ENCODE peak calls at places on chromosomes 6 and 20, in five cellular contexts. N, X, Q, V and G are unnamed samples.

GRCh38 chr6:107360476-107360875 is 98.9 kb downstream of the PDSS2 start:
- DNase-seq in X (no peak), V (peak; percentile 61), N (no peak), Q (no peak), G (no peak)

GRCh38 chr6:131979515-131980337 is 28.6 kb upstream of the CCN2 start:
- DNase-seq in N (no peak), V (peak; percentile 84), X (no peak), Q (peak; percentile 82), G (no peak)

GRCh38 chr20:44079968-44080560 is 106.9 kb downstream of the JPH2 start:
- DNase-seq in X (no peak), V (peak; percentile 51), Q (no peak), N (no peak), G (no peak)

GRCh38 chr6:113352029-113352801 is 504.9 kb upstream of the MARCKS start:
- DNase-seq in Q (peak; percentile 70), N (no peak), V (peak; percentile 73), X (no peak), G (no peak)

GRCh38 chr6:148760568-148761531 is 14.0 kb downstream of the UST start:
- DNase-seq in N (peak; percentile 72), V (peak; percentile 96), Q (peak; percentile 54), X (peak; percentile 84), G (peak; percentile 37)

GRCh38 chr6:3797231-3798200 is 46.0 kb upstream of the PXDC1 start:
- DNase-seq in N (no peak), V (peak; percentile 80), X (no peak), Q (no peak), G (no peak)

GRCh38 chr6:42352856-42353564 is 98.7 kb downstream of the TRERF1 start:
- DNase-seq in Q (peak; percentile 75), V (peak; percentile 42), N (no peak), X (no peak), G (no peak)

GRCh38 chr6:105402981-105403935 is at the start of gene PREP:
- DNase-seq in X (peak; percentile 88), N (peak; percentile 84), Q (peak; percentile 85), V (peak; percentile 94), G (peak; percentile 96)

GRCh38 chr20:59526242-59527225 is 77.8 kb upstream of the PHACTR3 start:
- DNase-seq in Q (no peak), N (no peak), X (no peak), V (peak; percentile 2), G (no peak)

GRCh38 chr6:134537146-134537555 is 219.2 kb upstream of the SGK1 start:
- DNase-seq in N (no peak), Q (peak; percentile 98), X (no peak), V (peak; percentile 38), G (no peak)

GRCh38 chr6:37965964-37966676 is 146.6 kb downstream of the ZFAND3 start:
- DNase-seq in V (no peak), N (no peak), X (no peak), Q (peak; percentile 73), G (no peak)

GRCh38 chr6:155530219-155530834 is 74.7 kb upstream of the NOX3 start:
- DNase-seq in V (peak; percentile 68), X (peak; percentile 66), N (no peak), Q (peak; percentile 56), G (peak; percentile 35)

GRCh38 chr20:45950330-45950646 is 15.8 kb downstream of the PCIF1 start:
- DNase-seq in N (no peak), Q (no peak), X (no peak), V (no peak), G (no peak)

GRCh38 chr6:27311806-27312145 is 297 bp downstream of the POM121L2 start:
- DNase-seq in V (no peak), N (no peak), Q (no peak), X (no peak), G (no peak)

GRCh38 chr20:44074252-44075151 is 112.5 kb downstream of the JPH2 start:
- DNase-seq in N (no peak), Q (peak; percentile 23), X (no peak), V (peak; percentile 31), G (no peak)

GRCh38 chr20:42093542-42094440 is 475.6 kb upstream of the CHD6 start:
- DNase-seq in Q (no peak), X (no peak), N (no peak), V (no peak), G (no peak)

GRCh38 chr6:149950423-149950822 is 8.6 kb downstream of the ULBP2 start:
- DNase-seq in Q (no peak), V (no peak), N (no peak), X (no peak), G (no peak)

GRCh38 chr20:50005378-50006020 is 22.7 kb downstream of the SNAI1 start:
- DNase-seq in X (no peak), Q (no peak), V (peak; percentile 69), N (no peak), G (no peak)

GRCh38 chr20:10800288-10800687 is 126.5 kb upstream of the JAG1 start:
- DNase-seq in Q (no peak), V (no peak), X (no peak), N (no peak), G (no peak)

GRCh38 chr6:5190467-5190866 is 70.3 kb downstream of the LYRM4 start:
- DNase-seq in X (no peak), Q (peak; percentile 89), N (no peak), V (peak; percentile 96), G (no peak)

GRCh38 chr6:125114248-125114858 is 39.2 kb upstream of the TPD52L1 start:
- DNase-seq in Q (peak; percentile 74), N (peak; percentile 26), X (peak; percentile 41), V (peak; percentile 75), G (peak; percentile 28)

GRCh38 chr6:28383235-28384142 is 16.1 kb downstream of the ZSCAN12 start:
- DNase-seq in V (peak; percentile 92), Q (peak; percentile 80), X (no peak), N (peak; percentile 87), G (peak; percentile 78)

DNA sequence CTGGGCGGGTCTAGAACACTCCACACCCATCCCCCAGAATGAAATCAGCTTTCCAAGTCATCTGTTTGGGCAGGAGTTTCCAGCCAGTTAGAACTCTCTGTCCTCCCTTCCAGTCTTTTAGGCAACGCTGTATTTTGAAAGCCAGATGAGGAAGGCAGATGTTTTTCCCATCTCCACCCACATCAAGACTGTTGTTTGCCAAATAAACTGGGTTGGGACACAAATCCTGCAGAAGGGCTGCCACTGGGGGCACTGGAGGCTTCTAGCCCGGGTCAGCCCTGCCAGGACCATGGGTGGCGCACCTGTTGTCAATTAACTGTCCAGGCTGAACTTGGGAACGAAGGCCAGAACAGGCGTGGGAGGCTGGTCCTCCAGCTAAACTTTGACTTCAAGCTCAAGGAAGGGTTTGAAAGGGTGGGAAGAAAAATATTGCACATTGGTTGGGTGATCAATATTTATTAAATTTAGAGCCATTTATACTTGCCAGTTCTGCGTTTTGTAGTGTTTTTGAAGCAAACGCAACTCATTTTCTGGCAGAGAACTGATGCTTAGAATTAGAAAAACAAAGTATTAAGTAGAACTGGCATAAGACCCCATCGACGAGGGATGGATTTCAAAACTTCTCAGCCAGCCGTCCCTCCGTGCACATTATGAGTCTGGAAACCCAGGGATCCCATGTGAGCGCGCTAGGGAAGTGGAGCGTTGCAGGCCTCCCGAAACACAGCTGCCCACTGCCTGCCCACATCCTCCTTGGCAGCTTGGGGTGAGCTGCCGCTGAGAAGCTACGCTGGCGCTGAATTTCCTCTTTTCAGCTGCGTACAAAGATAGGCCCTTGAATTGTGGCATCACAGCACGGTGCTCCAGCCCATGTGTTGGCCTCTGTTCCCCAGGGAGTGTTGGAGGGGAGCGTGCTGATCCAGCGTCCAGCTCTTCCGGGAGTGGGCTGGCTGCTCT is 297.4 kb downstream of the QKI start:
- DNase-seq in X (peak; percentile 84), Q (no peak), N (no peak), V (no peak), G (peak; percentile 31)
- TF ChIP-seq CTCF in X (peak; percentile 77), Q (no peak), N (no peak), V (no peak), G (peak; percentile 5)

DNA sequence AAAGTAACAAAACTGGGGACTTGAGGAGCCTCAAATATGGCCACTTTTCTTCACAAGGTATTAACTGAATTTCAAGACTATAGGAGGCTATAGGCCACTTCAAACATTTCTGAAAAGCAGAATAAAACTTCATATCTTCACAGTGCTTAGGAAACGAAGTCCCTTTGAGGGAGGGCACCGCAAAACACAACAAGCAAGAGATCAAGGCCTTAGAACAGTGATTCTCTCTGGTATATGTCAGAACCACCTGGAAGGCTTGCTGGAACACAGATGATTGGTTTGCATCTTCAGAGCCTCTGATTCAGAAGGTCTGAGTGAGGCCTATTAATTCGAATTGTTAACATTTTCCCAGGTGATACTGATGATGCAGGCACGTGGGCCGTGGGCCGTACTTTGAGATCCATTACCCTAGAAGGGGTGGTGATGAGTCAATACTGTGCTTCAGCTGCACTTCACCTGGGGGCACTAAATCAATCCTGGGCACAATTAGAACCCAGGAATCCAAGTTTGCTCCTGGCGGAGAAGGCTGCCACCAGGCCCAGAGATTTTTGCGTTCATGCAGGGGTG is 10.7 kb downstream of the SUN5 start:
- DNase-seq in V (no peak), Q (no peak), N (no peak), X (no peak), G (no peak)
- TF ChIP-seq CTCF in V (no peak), Q (no peak), N (no peak), X (no peak), G (no peak)

GRCh38 chr6:108969776-108970175 is 121.6 kb downstream of the ARMC2 start:
- DNase-seq in N (no peak), X (no peak), Q (no peak), V (peak; percentile 29), G (no peak)

GRCh38 chr6:108966236-108966635 is 118.0 kb downstream of the ARMC2 start:
- DNase-seq in N (no peak), Q (no peak), V (no peak), X (no peak), G (no peak)

GRCh38 chr6:108966855-108967755 is 118.9 kb downstream of the ARMC2 start:
- DNase-seq in Q (peak; percentile 69), N (peak; percentile 57), X (no peak), V (peak; percentile 73), G (no peak)

GRCh38 chr6:108968746-108969316 is 120.6 kb downstream of the ARMC2 start:
- DNase-seq in X (no peak), Q (no peak), N (no peak), V (no peak), G (no peak)

GRCh38 chr6:108968325-108968724 is 120.1 kb downstream of the ARMC2 start:
- DNase-seq in V (no peak), N (no peak), Q (no peak), X (no peak), G (no peak)
- TF ChIP-seq CTCF in V (no peak), N (no peak), Q (no peak), X (no peak), G (no peak)

DNA sequence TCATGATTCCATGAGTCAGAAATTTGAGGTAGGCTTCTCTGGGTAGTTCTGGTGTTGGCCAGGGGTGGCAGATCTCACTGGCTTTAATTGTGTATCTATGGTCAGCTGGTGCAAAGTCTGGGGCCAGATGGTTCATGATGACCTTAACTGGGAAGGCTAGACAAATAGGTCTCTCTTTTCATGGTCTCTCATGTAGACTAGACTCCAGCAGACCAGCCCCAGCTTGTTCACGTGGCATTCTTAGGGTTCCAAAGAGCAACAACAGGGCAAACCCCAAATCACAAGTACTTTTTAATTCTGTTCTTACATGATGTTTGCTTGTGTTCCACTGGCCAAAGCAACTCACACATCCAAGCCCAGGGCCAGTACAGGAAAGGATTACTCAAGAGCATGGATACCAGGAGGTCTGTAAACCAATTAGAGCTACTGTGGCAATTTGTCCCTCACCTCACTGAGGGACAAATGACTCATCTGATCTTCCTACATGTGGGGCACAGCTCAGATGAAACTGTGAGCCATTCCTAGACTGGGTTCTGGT is 79.5 kb upstream of the PBOV1 start:
- DNase-seq in N (no peak), Q (peak; percentile 45), V (peak; percentile 37), X (no peak), G (no peak)
- TF ChIP-seq CTCF in N (no peak), Q (no peak), V (no peak), X (no peak), G (no peak)